ENCODE peak calls at places on chromosomes 2 and 18, in six cellular contexts. T, Q, R, O, L and U are unnamed samples.

GRCh38 chr18:44474596-44474995 is 206.1 kb upstream of the SETBP1 start:
- DNase-seq in L (no peak), T (no peak), Q (no peak), R (no peak), O (no peak), U (no peak)

GRCh38 chr2:148930046-148930775 is 55.2 kb downstream of the KIF5C start:
- DNase-seq in L (no peak), Q (no peak), O (no peak), R (peak), T (no peak), U (no peak)

GRCh38 chr2:9802576-9802993 is 40.7 kb upstream of the TAF1B start:
- DNase-seq in O (no peak), R (no peak), T (no peak), L (no peak), Q (no peak), U (peak)

GRCh38 chr18:21129586-21130216 is 18.1 kb upstream of the ROCK1 start:
- DNase-seq in R (no peak), O (no peak), L (no peak), T (no peak), Q (no peak), U (no peak)

GRCh38 chr2:138058427-138058826 is 94.2 kb downstream of the HNMT start:
- DNase-seq in O (no peak), R (no peak), Q (no peak), T (no peak), L (no peak), U (no peak)

GRCh38 chr2:33209976-33210375 is 263.2 kb downstream of the LTBP1 start:
- DNase-seq in R (no peak), O (no peak), Q (no peak), L (no peak), T (no peak), U (no peak)

GRCh38 chr18:61896767-61897166 is 4.0 kb upstream of the RNF152 start:
- DNase-seq in T (peak), O (no peak), L (no peak), Q (no peak), R (no peak), U (no peak)

GRCh38 chr18:24629926-24630325 is 169.5 kb downstream of the HRH4 start:
- DNase-seq in L (no peak), T (no peak), O (no peak), Q (no peak), R (no peak), U (no peak)

GRCh38 chr18:10164241-10165160 is 250.7 kb downstream of the VAPA start:
- DNase-seq in R (peak), L (no peak), O (no peak), Q (no peak), T (no peak), U (no peak)

GRCh38 chr2:149038442-149039212 is at the start of gene LYPD6B:
- DNase-seq in T (no peak), L (peak), O (no peak), Q (peak), R (peak), U (peak)

GRCh38 chr2:190910341-190911136 is 29.9 kb downstream of the GLS start:
- DNase-seq in R (no peak), Q (no peak), O (no peak), T (no peak), L (no peak), U (no peak)